ENCODE peak calls at places on chromosomes 1 and 21, in eight cellular contexts. O, V, J, T, A, C, L and M are unnamed samples. For H3K4me1, the result is how much of the 10 kb centered on the place peaks cover.

GRCh38 chr1:70674981-70675685 is 264.1 kb downstream of the CTH start:
- DNase-seq in O (no peak), V (no peak), J (no peak), T (no peak), A (no peak), C (no peak), L (no peak), M (no peak)

GRCh38 chr1:114328505-114328904 is 174.8 kb upstream of the SYT6 start:
- DNase-seq in O (no peak), V (no peak), J (no peak), T (no peak), A (no peak), C (no peak), L (no peak), M (no peak)

GRCh38 chr21:45124596-45124995 is 50.2 kb downstream of the ADARB1 start:
- DNase-seq in O (no peak), V (no peak), J (no peak), T (no peak), A (no peak), C (no peak), L (no peak), M (no peak)

GRCh38 chr1:68213843-68214242 is 18.5 kb downstream of the WLS start:
- DNase-seq in O (no peak), V (peak), J (peak), T (no peak), A (peak), C (peak), L (peak), M (peak)

GRCh38 chr1:4027492-4028138 is 127.5 kb upstream of the C1orf174 start:
- DNase-seq in O (no peak), V (no peak), J (no peak), T (no peak), A (no peak), C (no peak), L (no peak), M (no peak)

GRCh38 chr1:218665216-218665615 is 320.1 kb downstream of the TGFB2 start:
- DNase-seq in O (no peak), V (peak), J (peak), T (no peak), A (peak), C (peak), L (no peak), M (peak)

GRCh38 chr1:38127432-38127831 is 80.8 kb upstream of the POU3F1 start:
- DNase-seq in O (no peak), V (no peak), J (peak), T (no peak), A (no peak), C (peak), L (no peak), M (peak)

GRCh38 chr1:163315773-163316374 is 5.9 kb upstream of the NUF2 start:
- DNase-seq in O (no peak), V (peak), J (peak), T (peak), A (no peak), C (peak), L (no peak), M (no peak)

GRCh38 chr21:37198989-37199924 is 67.9 kb downstream of the VPS26C start:
- DNase-seq in O (no peak), V (peak), J (peak), T (no peak), A (no peak), C (peak), L (no peak), M (no peak)

GRCh38 chr1:16038620-16038912 is 5.0 kb upstream of the CLCNKB start:
- DNase-seq in O (no peak), V (no peak), J (no peak), T (no peak), A (no peak), C (no peak), L (no peak), M (no peak)

GRCh38 chr1:18527514-18527913 is 46.8 kb downstream of the KLHDC7A start:
- DNase-seq in O (no peak), V (no peak), J (no peak), T (no peak), A (no peak), C (no peak), L (no peak), M (no peak)

GRCh38 chr1:98210064-98210463 is 289.2 kb upstream of the DPYD start:
- DNase-seq in O (no peak), V (peak), J (peak), T (peak), A (no peak), C (peak), L (no peak), M (no peak)

GRCh38 chr1:7264101-7264500 is 478.8 kb downstream of the CAMTA1 start:
- DNase-seq in O (no peak), V (no peak), J (no peak), T (no peak), A (no peak), C (no peak), L (no peak), M (no peak)

GRCh38 chr1:116751149-116751548 is 3.1 kb upstream of the CD2 start:
- DNase-seq in O (no peak), V (no peak), J (no peak), T (no peak), A (no peak), C (no peak), L (no peak), M (no peak)

GRCh38 chr1:162206749-162207635 is 137.5 kb downstream of the NOS1AP start:
- DNase-seq in O (no peak), V (no peak), J (no peak), T (peak), A (no peak), C (no peak), L (no peak), M (peak)

GRCh38 chr1:245972476-245972875 is 534.6 kb downstream of the SMYD3 start:
- DNase-seq in O (no peak), V (peak), J (no peak), T (no peak), A (no peak), C (no peak), L (no peak), M (no peak)

GRCh38 chr1:151290709-151291303 is 8.7 kb downstream of the ZNF687 start:
- DNase-seq in O (no peak), V (no peak), J (no peak), T (no peak), A (no peak), C (no peak), L (no peak), M (no peak)

GRCh38 chr1:10514490-10515235 is 39.9 kb downstream of the PEX14 start:
- DNase-seq in O (no peak), V (peak), J (peak), T (peak), A (no peak), C (peak), L (no peak), M (no peak)

GRCh38 chr1:67144696-67145095 is 9.9 kb upstream of the C1orf141 start:
- DNase-seq in O (no peak), V (no peak), J (no peak), T (no peak), A (no peak), C (peak), L (no peak), M (no peak)

GRCh38 chr21:42153046-42153685 is 65.8 kb upstream of the ABCG1 start:
- DNase-seq in O (no peak), V (no peak), J (no peak), T (no peak), A (no peak), C (no peak), L (no peak), M (no peak)

GRCh38 chr1:39576016-39576657 is 453 bp downstream of the PABPC4 start:
- DNase-seq in O (no peak), V (no peak), J (no peak), T (peak), A (no peak), C (peak), L (peak), M (no peak)

GRCh38 chr1:104856091-104856490 is 1106.4 kb downstream of the AMY1C start:
- DNase-seq in O (no peak), V (no peak), J (no peak), T (no peak), A (no peak), C (no peak), L (no peak), M (no peak)

GRCh38 chr1:12276225-12276624 is 46.4 kb downstream of the VPS13D start:
- DNase-seq in O (no peak), V (no peak), J (peak), T (peak), A (no peak), C (peak), L (no peak), M (peak)

GRCh38 chr1:34500451-34500850 is 254.4 kb upstream of the GJB5 start:
- DNase-seq in O (no peak), V (no peak), J (no peak), T (peak), A (no peak), C (no peak), L (peak), M (no peak)

GRCh38 chr1:97929874-97930465 is 9.1 kb upstream of the DPYD start:
- DNase-seq in O (no peak), V (no peak), J (no peak), T (no peak), A (no peak), C (no peak), L (no peak), M (no peak)

GRCh38 chr1:25631750-25632495 is 15.3 kb downstream of the MAN1C1 start:
- DNase-seq in O (no peak), V (no peak), J (no peak), T (no peak), A (no peak), C (no peak), L (no peak), M (no peak)

GRCh38 chr1:61455400-61455799 is 269.5 kb downstream of the TM2D1 start:
- DNase-seq in O (no peak), V (peak), J (no peak), T (peak), A (no peak), C (no peak), L (no peak), M (no peak)

GRCh38 chr1:228989992-228990827 is 254.9 kb downstream of the RHOU start:
- DNase-seq in O (no peak), V (no peak), J (no peak), T (no peak), A (peak), C (peak), L (peak), M (peak)

GRCh38 chr1:172699111-172699510 is 40.2 kb downstream of the FASLG start:
- DNase-seq in O (no peak), V (peak), J (peak), T (no peak), A (no peak), C (no peak), L (no peak), M (no peak)

GRCh38 chr21:18298228-18298627 is 53.6 kb downstream of the CHODL start:
- DNase-seq in O (no peak), V (no peak), J (no peak), T (peak), A (no peak), C (no peak), L (no peak), M (no peak)

GRCh38 chr1:242828828-242829227 is 304.3 kb upstream of the PLD5 start:
- DNase-seq in O (no peak), V (peak), J (no peak), T (peak), A (no peak), C (no peak), L (no peak), M (no peak)

GRCh38 chr1:116404699-116405098 is 31.7 kb downstream of the ATP1A1 start:
- DNase-seq in O (no peak), V (no peak), J (no peak), T (no peak), A (no peak), C (no peak), L (no peak), M (no peak)

GRCh38 chr1:234337233-234337632 is 36.0 kb upstream of the COA6 start:
- DNase-seq in O (no peak), V (no peak), J (no peak), T (no peak), A (no peak), C (no peak), L (no peak), M (no peak)

GRCh38 chr21:41481191-41481590 is 26.8 kb downstream of the TMPRSS2 start:
- DNase-seq in O (no peak), V (peak), J (peak), T (no peak), A (no peak), C (peak), L (no peak), M (no peak)

GRCh38 chr1:234871710-234872262 is 256.9 kb downstream of the TOMM20 start:
- DNase-seq in O (no peak), V (peak), J (peak), T (no peak), A (no peak), C (no peak), L (no peak), M (no peak)

GRCh38 chr1:236465959-236466303 is 57.9 kb upstream of the LGALS8 start:
- DNase-seq in O (no peak), V (no peak), J (no peak), T (no peak), A (no peak), C (no peak), L (no peak), M (no peak)

GRCh38 chr1:121519042-121519755 is 334.4 kb downstream of the SRGAP2C start:
- DNase-seq in O (no peak), V (no peak), J (no peak), T (peak), A (no peak), C (peak), L (peak), M (peak)

GRCh38 chr1:202090994-202091393 is 31.7 kb upstream of the GPR37L1 start:
- DNase-seq in O (no peak), V (no peak), J (no peak), T (peak), A (no peak), C (no peak), L (no peak), M (no peak)

GRCh38 chr1:25501235-25502058 is 42.0 kb upstream of the LDLRAP1 start:
- DNase-seq in O (no peak), V (peak), J (peak), T (peak), A (no peak), C (peak), L (no peak), M (peak)

DNA sequence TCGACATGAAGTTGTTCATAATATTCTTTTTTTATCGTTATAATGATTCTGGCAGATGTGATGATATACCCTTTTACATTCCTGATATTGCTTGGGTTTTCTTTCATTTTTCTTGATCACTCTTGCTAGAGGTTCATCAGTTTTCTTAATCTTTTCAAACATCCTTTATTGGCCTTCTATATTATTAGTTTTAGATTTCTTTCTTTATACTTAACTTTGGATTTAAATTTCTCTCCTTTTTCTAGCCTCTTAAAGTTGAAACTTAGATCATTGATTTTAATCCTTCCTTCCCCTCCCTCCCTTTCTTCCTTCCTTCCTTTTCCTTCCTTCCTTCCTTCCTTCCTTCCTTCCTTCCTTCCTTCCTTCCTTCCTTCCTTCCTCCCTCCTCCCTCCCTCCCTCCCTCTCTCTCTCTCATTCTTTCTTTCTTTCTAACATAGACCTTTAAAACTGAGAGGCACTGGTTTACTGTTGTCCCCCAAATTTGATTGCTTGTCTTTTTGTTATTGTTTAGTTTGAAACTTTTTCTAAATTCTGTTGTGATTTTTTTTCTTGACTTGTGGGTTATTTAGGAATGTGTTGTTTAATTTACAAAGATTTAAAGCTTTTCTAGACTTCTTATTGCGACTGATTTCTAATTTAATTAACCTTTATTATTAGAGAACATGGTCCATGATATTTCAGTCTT is 31.6 kb downstream of the HOOK1 start:
- DNase-seq in O (no peak), V (no peak), J (no peak), T (no peak), A (no peak), C (no peak), L (no peak), M (no peak)
- H3K27ac ChIP-seq in O (no peak), V (no peak), J (no peak), T (no peak), A (no peak), C (no peak), L (no peak), M (no peak)

DNA sequence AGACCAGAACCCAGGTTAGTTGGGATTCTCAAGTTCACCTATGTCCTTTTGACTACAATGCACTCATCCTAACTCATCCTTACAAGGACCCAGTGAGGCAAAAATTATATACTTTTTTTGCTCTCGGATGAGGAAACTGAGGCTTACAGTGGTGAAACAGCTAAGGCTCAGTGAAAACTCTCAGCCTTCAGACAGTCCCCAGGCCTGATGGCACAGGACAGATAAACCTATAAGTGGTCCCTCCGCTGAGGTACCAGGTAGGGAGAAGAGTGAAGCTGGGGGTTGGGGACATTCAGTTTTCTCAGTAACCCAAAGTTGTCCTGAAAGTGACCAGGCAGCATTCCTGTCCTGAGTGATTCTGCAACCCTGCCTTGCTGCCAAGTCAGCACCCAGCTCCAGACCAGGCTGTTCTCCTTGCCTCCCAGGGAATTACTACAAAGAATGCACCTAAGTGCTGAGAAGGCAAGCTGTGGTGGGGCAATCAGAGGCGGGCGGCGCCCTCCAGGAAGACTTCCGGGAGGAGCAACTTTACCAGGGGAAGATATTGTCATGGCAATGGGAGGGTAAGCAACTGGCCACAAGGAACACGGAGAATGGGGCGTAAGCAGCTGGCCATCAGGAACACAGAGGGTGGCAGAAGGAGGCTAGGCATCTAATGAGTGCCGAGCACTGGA is 4.6 kb downstream of the TENT5B start:
- DNase-seq in O (no peak), V (no peak), J (no peak), T (peak), A (no peak), C (no peak), L (no peak), M (no peak)
- H3K4me1 ChIP-seq in O (under half), V (under half), J (under half), T (half or more), A (under half), C (under half), L (under half), M (under half)

DNA sequence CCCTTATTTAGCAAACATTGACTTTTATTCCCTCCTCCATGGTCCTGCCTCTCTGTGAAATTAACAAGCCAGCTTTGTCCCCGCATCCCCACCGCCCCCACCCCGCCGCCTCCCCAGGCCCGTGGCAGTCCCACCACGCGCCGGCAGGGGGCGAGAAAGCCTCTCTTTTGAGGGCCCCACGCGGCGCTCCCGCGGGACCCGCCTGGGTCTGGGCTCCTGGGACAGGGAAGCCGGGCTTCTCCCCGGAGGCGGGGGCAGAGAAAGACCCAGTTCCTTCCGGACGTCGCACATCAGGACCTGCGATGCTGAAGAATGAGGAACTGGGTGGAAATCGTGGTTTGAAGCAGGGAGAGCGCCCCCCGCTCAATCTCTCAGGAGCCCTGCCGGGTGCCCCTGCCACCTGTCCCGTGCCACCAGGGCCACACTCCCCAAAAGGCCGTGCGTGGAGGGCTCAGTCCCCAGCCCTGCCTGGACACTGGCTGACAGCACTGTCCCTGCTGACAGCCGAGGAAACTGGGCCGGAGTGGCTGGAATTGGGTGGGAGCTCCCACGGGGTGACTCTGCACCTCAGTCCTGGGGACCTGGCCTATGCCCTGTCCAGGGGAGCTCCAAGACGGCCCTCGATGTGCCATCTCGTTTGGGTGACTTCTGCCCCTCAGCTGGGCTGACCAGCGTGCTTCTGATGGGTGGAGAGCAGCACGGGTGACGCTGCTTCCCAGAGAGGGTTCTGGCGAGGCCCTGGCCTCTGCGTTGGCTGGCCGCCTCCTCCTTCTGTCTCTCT is 8.6 kb upstream of the ACTRT2 start:
- DNase-seq in O (no peak), V (no peak), J (no peak), T (peak), A (peak), C (no peak), L (peak), M (peak)
- TF ChIP-seq CTCF in O (peak), V (peak), J (no peak), T (peak), A (peak), C (peak), L (peak), M (no peak)

DNA sequence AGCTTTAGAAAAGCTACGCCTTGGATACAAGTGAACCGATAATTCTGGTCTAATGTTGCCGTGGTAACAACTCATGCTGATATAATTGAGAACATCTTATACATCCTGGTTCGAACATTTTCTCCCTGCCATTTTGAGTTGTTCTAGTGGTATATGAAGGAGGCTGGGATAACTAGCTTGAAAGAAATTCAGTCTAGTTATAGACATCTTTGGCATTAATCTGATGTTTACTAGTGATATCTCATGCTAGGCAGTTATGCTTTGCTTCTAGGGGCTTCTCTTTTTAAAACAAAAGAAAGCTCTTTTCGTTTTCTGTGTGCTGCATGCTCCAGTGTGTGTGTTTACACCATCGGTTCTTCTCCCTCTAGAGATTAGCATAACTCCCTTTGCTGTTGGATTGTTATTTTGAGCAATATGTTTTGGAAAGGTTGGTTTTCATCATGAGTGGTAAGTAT is 20.5 kb downstream of the PRKACB start:
- DNase-seq in O (no peak), V (no peak), J (no peak), T (no peak), A (no peak), C (peak), L (no peak), M (no peak)
- H3K27ac ChIP-seq in O (no peak), V (no peak), J (no peak), T (no peak), A (no peak), C (peak), L (no peak), M (no peak)